ENCODE peak calls at places on chromosomes 3 and 15, in seven cellular contexts. One of them, this sample, is unnamed.

GRCh38 chr3:27722957-27723802 is 1.1 kb upstream of the EOMES start:
- DNase-seq in IMR-90: no peak
- DNase-seq in sigmoid colon: no peak
- DNase-seq in adrenal gland: no peak
- DNase-seq in A549: no peak
- DNase-seq in Peyer's patch: no peak
- DNase-seq in transverse colon: no peak
- DNase-seq in this sample: no peak

GRCh38 chr3:194851254-194851653 is 165.6 kb downstream of the FAM43A start:
- DNase-seq in A549: no peak
- DNase-seq in transverse colon: no peak
- DNase-seq in Peyer's patch: no peak
- DNase-seq in IMR-90: no peak
- DNase-seq in adrenal gland: no peak
- DNase-seq in sigmoid colon: no peak
- DNase-seq in this sample: no peak

GRCh38 chr15:79492065-79492464 is 59.9 kb downstream of the MINAR1 start:
- DNase-seq in A549: no peak
- DNase-seq in transverse colon: no peak
- DNase-seq in sigmoid colon: no peak
- DNase-seq in Peyer's patch: no peak
- DNase-seq in IMR-90: no peak
- DNase-seq in adrenal gland: no peak
- DNase-seq in this sample: no peak

GRCh38 chr15:63255485-63255990 is 21.9 kb upstream of the APH1B start:
- DNase-seq in Peyer's patch: no peak
- DNase-seq in A549: no peak
- DNase-seq in adrenal gland: no peak
- DNase-seq in sigmoid colon: no peak
- DNase-seq in transverse colon: no peak
- DNase-seq in IMR-90: no peak
- DNase-seq in this sample: no peak

GRCh38 chr15:77027697-77028450 is 32.9 kb downstream of the PSTPIP1 start:
- DNase-seq in transverse colon: peak
- DNase-seq in A549: no peak
- DNase-seq in IMR-90: no peak
- DNase-seq in adrenal gland: peak
- DNase-seq in sigmoid colon: peak
- DNase-seq in Peyer's patch: peak
- DNase-seq in this sample: no peak

GRCh38 chr15:69126054-69126469 is 34.4 kb upstream of the GLCE start:
- DNase-seq in transverse colon: no peak
- DNase-seq in sigmoid colon: no peak
- DNase-seq in Peyer's patch: no peak
- DNase-seq in IMR-90: peak
- DNase-seq in adrenal gland: no peak
- DNase-seq in A549: peak
- DNase-seq in this sample: no peak

GRCh38 chr15:88708256-88709054 is 69.6 kb downstream of the ISG20 start:
- DNase-seq in sigmoid colon: no peak
- DNase-seq in transverse colon: no peak
- DNase-seq in IMR-90: no peak
- DNase-seq in Peyer's patch: peak
- DNase-seq in adrenal gland: no peak
- DNase-seq in A549: no peak
- DNase-seq in this sample: no peak

GRCh38 chr3:187165144-187165543 is 25.8 kb upstream of the RPL39L start:
- DNase-seq in sigmoid colon: no peak
- DNase-seq in adrenal gland: no peak
- DNase-seq in A549: peak
- DNase-seq in Peyer's patch: peak
- DNase-seq in IMR-90: peak
- DNase-seq in transverse colon: peak
- DNase-seq in this sample: no peak

GRCh38 chr3:123668906-123669305 is 84.1 kb upstream of the HACD2 start:
- DNase-seq in transverse colon: no peak
- DNase-seq in adrenal gland: no peak
- DNase-seq in IMR-90: no peak
- DNase-seq in Peyer's patch: no peak
- DNase-seq in sigmoid colon: no peak
- DNase-seq in A549: no peak
- DNase-seq in this sample: no peak

GRCh38 chr15:74315626-74316025 is 51.8 kb downstream of the CYP11A1 start:
- DNase-seq in IMR-90: no peak
- DNase-seq in adrenal gland: no peak
- DNase-seq in Peyer's patch: peak
- DNase-seq in transverse colon: peak
- DNase-seq in sigmoid colon: no peak
- DNase-seq in A549: no peak
- DNase-seq in this sample: no peak

GRCh38 chr3:37174532-37175126 is at the start of gene LRRFIP2:
- DNase-seq in sigmoid colon: no peak
- DNase-seq in Peyer's patch: no peak
- DNase-seq in adrenal gland: no peak
- DNase-seq in transverse colon: no peak
- DNase-seq in IMR-90: peak
- DNase-seq in A549: no peak
- DNase-seq in this sample: no peak

GRCh38 chr3:21462151-21462550 is 288.9 kb downstream of the ZNF385D start:
- DNase-seq in sigmoid colon: no peak
- DNase-seq in transverse colon: no peak
- DNase-seq in adrenal gland: no peak
- DNase-seq in A549: no peak
- DNase-seq in IMR-90: no peak
- DNase-seq in Peyer's patch: no peak
- DNase-seq in this sample: no peak

GRCh38 chr15:29670945-29671307 is 151.3 kb downstream of the TJP1 start:
- DNase-seq in sigmoid colon: no peak
- DNase-seq in IMR-90: peak
- DNase-seq in Peyer's patch: peak
- DNase-seq in adrenal gland: no peak
- DNase-seq in A549: peak
- DNase-seq in transverse colon: peak
- DNase-seq in this sample: no peak

GRCh38 chr15:67147410-67147949 is 82.1 kb downstream of the SMAD3 start:
- DNase-seq in adrenal gland: no peak
- DNase-seq in IMR-90: no peak
- DNase-seq in sigmoid colon: peak
- DNase-seq in Peyer's patch: peak
- DNase-seq in transverse colon: no peak
- DNase-seq in A549: no peak
- DNase-seq in this sample: no peak

GRCh38 chr15:67152429-67152828 is 87.0 kb downstream of the SMAD3 start:
- DNase-seq in Peyer's patch: no peak
- DNase-seq in transverse colon: no peak
- DNase-seq in adrenal gland: no peak
- DNase-seq in IMR-90: no peak
- DNase-seq in sigmoid colon: peak
- DNase-seq in A549: no peak
- DNase-seq in this sample: no peak

GRCh38 chr15:67149068-67149841 is 83.9 kb downstream of the SMAD3 start:
- DNase-seq in transverse colon: no peak
- DNase-seq in A549: no peak
- DNase-seq in IMR-90: no peak
- DNase-seq in adrenal gland: no peak
- DNase-seq in sigmoid colon: peak
- DNase-seq in Peyer's patch: peak
- DNase-seq in this sample: no peak

GRCh38 chr15:67148196-67148701 is 82.8 kb downstream of the SMAD3 start:
- DNase-seq in A549: peak
- DNase-seq in Peyer's patch: peak
- DNase-seq in IMR-90: peak
- DNase-seq in sigmoid colon: peak
- DNase-seq in transverse colon: no peak
- DNase-seq in adrenal gland: no peak
- DNase-seq in this sample: no peak

DNA sequence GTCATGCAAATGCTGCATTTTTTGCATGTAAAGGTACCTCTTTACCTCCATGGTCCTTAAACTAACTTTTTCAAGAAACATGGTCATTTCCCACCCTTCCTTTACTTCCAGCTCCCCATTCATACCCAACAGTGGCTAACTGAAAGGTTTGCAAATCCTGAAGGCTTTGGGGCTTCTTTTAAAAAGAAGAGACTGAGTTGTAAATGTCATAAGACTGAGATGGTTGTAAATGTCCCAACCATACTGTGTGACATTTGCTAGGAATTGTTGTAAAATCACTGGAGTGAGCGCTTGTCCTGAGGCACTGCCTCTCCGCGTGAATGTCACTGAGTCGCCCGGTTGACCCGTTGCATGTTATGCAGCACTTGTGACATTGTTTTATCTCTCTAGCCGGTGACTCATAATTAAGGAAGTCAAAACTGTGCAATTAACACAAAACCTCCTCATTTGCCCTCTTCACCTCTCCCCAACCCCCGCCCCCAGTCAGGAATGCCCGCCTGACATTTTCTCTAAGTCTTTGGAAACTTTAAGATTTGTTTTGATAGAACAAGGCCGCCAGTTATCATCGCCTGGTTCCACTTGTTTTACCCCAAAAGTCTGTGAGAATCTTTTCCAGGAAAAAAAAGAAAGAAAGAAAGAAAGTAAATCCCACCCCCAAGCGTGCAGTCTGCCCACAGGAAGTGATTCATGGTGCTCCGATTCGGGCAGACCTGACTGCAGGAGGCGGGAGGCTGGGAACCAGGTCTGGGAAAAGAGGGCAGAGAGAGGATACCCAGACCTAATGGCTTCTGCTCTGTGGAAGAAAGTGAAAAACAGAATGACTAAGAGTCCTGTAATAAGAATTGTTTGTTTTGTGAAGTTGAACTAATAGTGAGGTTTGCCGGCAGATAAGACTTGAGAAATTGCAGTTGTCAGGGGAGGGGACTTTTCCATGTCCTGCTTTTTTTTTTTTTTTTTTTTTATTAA is 84.7 kb downstream of the SMAD3 start:
- DNase-seq in IMR-90: peak
- DNase-seq in Peyer's patch: peak
- DNase-seq in A549: peak
- DNase-seq in adrenal gland: peak
- DNase-seq in sigmoid colon: peak
- DNase-seq in transverse colon: peak
- DNase-seq in this sample: peak
- H3K4me3 ChIP-seq in IMR-90: no peak
- H3K4me3 ChIP-seq in Peyer's patch: no peak
- H3K4me3 ChIP-seq in A549: peak
- H3K4me3 ChIP-seq in adrenal gland: no peak
- H3K4me3 ChIP-seq in sigmoid colon: no peak
- H3K4me3 ChIP-seq in transverse colon: no peak
- H3K4me3 ChIP-seq in this sample: peak

GRCh38 chr3:129026728-129027543 is 25.8 kb downstream of the EFCC1 start:
- DNase-seq in sigmoid colon: peak
- DNase-seq in IMR-90: peak
- DNase-seq in transverse colon: peak
- DNase-seq in Peyer's patch: peak
- DNase-seq in A549: peak
- DNase-seq in adrenal gland: peak
- DNase-seq in this sample: peak
- TF ChIP-seq POLR2A in sigmoid colon: no peak
- TF ChIP-seq POLR2A in IMR-90: no peak
- TF ChIP-seq POLR2A in transverse colon: peak
- TF ChIP-seq POLR2A in Peyer's patch: no peak
- TF ChIP-seq POLR2A in A549: peak
- TF ChIP-seq POLR2A in adrenal gland: peak
- TF ChIP-seq POLR2A in this sample: no peak

GRCh38 chr3:100155105-100155504 is 40.8 kb upstream of the FILIP1L start:
- DNase-seq in transverse colon: no peak
- DNase-seq in A549: no peak
- DNase-seq in IMR-90: peak
- DNase-seq in sigmoid colon: no peak
- DNase-seq in Peyer's patch: no peak
- DNase-seq in adrenal gland: no peak
- DNase-seq in this sample: no peak
- H3K4me3 ChIP-seq in transverse colon: no peak
- H3K4me3 ChIP-seq in A549: no peak
- H3K4me3 ChIP-seq in IMR-90: no peak
- H3K4me3 ChIP-seq in sigmoid colon: no peak
- H3K4me3 ChIP-seq in Peyer's patch: no peak
- H3K4me3 ChIP-seq in adrenal gland: no peak
- H3K4me3 ChIP-seq in this sample: no peak

GRCh38 chr3:101038393-101038792 is 45.2 kb upstream of the ABI3BP start:
- DNase-seq in Peyer's patch: no peak
- DNase-seq in adrenal gland: no peak
- DNase-seq in IMR-90: peak
- DNase-seq in transverse colon: no peak
- DNase-seq in A549: no peak
- DNase-seq in sigmoid colon: no peak
- DNase-seq in this sample: no peak
- TF ChIP-seq POLR2A in Peyer's patch: no peak
- TF ChIP-seq POLR2A in adrenal gland: no peak
- TF ChIP-seq POLR2A in IMR-90: no peak
- TF ChIP-seq POLR2A in transverse colon: no peak
- TF ChIP-seq POLR2A in A549: no peak
- TF ChIP-seq POLR2A in sigmoid colon: no peak
- TF ChIP-seq POLR2A in this sample: no peak